ENCODE peak calls at places on chromosomes 3 and 15, in five cellular contexts. D is K562, M is HepG2, T is H1, X is GM12878. A is an unnamed sample.
A peak's percentile ranks its signal among the peaks of the same experiment; 100 is the strongest.

GRCh38 chr3:69669070-69669469 is 70.2 kb upstream of the MITF start:
- DNase-seq in M (no peak), T (no peak), D (no peak), X (no peak), A (no peak)

GRCh38 chr3:78919021-78919755 is 848.6 kb downstream of the ROBO1 start:
- DNase-seq in X (peak; percentile 71), T (no peak), D (no peak), M (peak; percentile 73), A (no peak)

GRCh38 chr3:51975857-51976549 is 1.1 kb downstream of the ABHD14A start:
- DNase-seq in M (peak; percentile 50), T (peak; percentile 80), D (peak; percentile 66), X (no peak), A (peak; percentile 89)

GRCh38 chr3:147089286-147089685 is 317.1 kb downstream of the ZIC4 start:
- DNase-seq in X (no peak), D (no peak), M (no peak), T (no peak), A (no peak)

GRCh38 chr3:54596087-54596486 is 331.8 kb downstream of the LRTM1 start:
- DNase-seq in X (no peak), M (no peak), T (no peak), D (no peak), A (no peak)

GRCh38 chr3:30596161-30596560 is 10.2 kb upstream of the TGFBR2 start:
- DNase-seq in X (no peak), M (no peak), T (no peak), D (no peak), A (no peak)

GRCh38 chr3:29128004-29128403 is 152.9 kb upstream of the RBMS3 start:
- DNase-seq in T (no peak), M (no peak), D (no peak), X (no peak), A (peak; percentile 7)

GRCh38 chr15:90571063-90571541 is 41.4 kb downstream of the CRTC3 start:
- DNase-seq in D (peak; percentile 44), X (no peak), T (no peak), M (no peak), A (no peak)

GRCh38 chr3:43770426-43771103 is 79.8 kb downstream of the ABHD5 start:
- DNase-seq in D (peak; percentile 92), M (no peak), T (no peak), X (no peak), A (peak; percentile 85)

GRCh38 chr3:154181127-154181691 is 60.0 kb downstream of the ARHGEF26 start:
- DNase-seq in M (no peak), D (no peak), X (no peak), T (no peak), A (peak; percentile 32)

GRCh38 chr3:81105761-81106160 is 655.7 kb downstream of the GBE1 start:
- DNase-seq in M (no peak), D (no peak), T (no peak), X (no peak), A (no peak)

GRCh38 chr3:38039899-38040261 is 872 bp downstream of the DLEC1 start:
- DNase-seq in X (peak; percentile 16), D (no peak), T (peak; percentile 55), M (no peak), A (no peak)

GRCh38 chr3:134082582-134082981 is 52.9 kb upstream of the SLCO2A1 start:
- DNase-seq in T (no peak), D (no peak), X (no peak), M (no peak), A (no peak)

GRCh38 chr15:40790723-40791122 is 16.2 kb upstream of the ZFYVE19 start:
- DNase-seq in D (no peak), X (no peak), M (no peak), T (no peak), A (no peak)

GRCh38 chr15:57941816-57942215 is 123.7 kb downstream of the ALDH1A2 start:
- DNase-seq in D (no peak), X (no peak), T (no peak), M (no peak), A (no peak)

GRCh38 chr15:27573800-27574485 is 525.2 kb downstream of the OCA2 start:
- DNase-seq in D (no peak), X (no peak), T (no peak), M (no peak), A (peak; percentile 30)

GRCh38 chr3:158420654-158421396 is 150.2 kb upstream of the MLF1 start:
- DNase-seq in T (no peak), D (no peak), M (no peak), X (peak; percentile 71), A (no peak)

GRCh38 chr3:8816106-8816505 is 46.7 kb upstream of the OXTR start:
- DNase-seq in D (no peak), T (no peak), M (no peak), X (no peak), A (no peak)

GRCh38 chr3:136604961-136605360 is 147.2 kb downstream of the STAG1 start:
- DNase-seq in D (no peak), X (no peak), M (no peak), T (no peak), A (no peak)

GRCh38 chr3:155302476-155302875 is 9.0 kb upstream of the STRIT1 start:
- DNase-seq in X (no peak), T (no peak), D (no peak), M (no peak), A (no peak)

GRCh38 chr15:31444844-31445243 is 118.2 kb downstream of the KLF13 start:
- DNase-seq in D (no peak), M (no peak), X (no peak), T (no peak), A (no peak)

GRCh38 chr3:133896002-133896761 is 500 bp upstream of the RAB6B start:
- DNase-seq in T (no peak), X (no peak), M (no peak), D (no peak), A (no peak)

GRCh38 chr15:39312984-39313383 is 267.9 kb upstream of the THBS1 start:
- DNase-seq in T (no peak), D (peak; percentile 10), X (no peak), M (peak; percentile 77), A (no peak)

GRCh38 chr15:40307421-40308165 is at the start of gene PLCB2:
- DNase-seq in D (peak; percentile 52), T (no peak), M (peak; percentile 14), X (peak; percentile 16), A (no peak)

GRCh38 chr15:81000144-81000625 is 538 bp upstream of the TLNRD1 start:
- DNase-seq in M (peak; percentile 27), X (no peak), D (no peak), T (no peak), A (no peak)

GRCh38 chr3:191869738-191870418 is 408.9 kb downstream of the PYDC2 start:
- DNase-seq in X (no peak), M (no peak), D (no peak), T (no peak), A (no peak)

GRCh38 chr15:39153718-39154117 is 427.2 kb upstream of the THBS1 start:
- DNase-seq in T (no peak), M (no peak), X (no peak), D (no peak), A (no peak)

GRCh38 chr15:28912422-28912821 is 26.6 kb downstream of the APBA2 start:
- DNase-seq in D (no peak), M (no peak), T (no peak), X (no peak), A (peak; percentile 71)

GRCh38 chr3:11810276-11810675 is 36.4 kb downstream of the TAMM41 start:
- DNase-seq in T (no peak), M (no peak), D (no peak), X (no peak), A (no peak)

GRCh38 chr3:180340395-180340794 is 261.6 kb upstream of the TTC14 start:
- DNase-seq in D (no peak), M (no peak), X (no peak), T (no peak), A (no peak)

GRCh38 chr3:124707667-124708066 is 22.6 kb upstream of the UMPS start:
- DNase-seq in T (no peak), D (no peak), X (no peak), M (no peak), A (no peak)

GRCh38 chr15:90557651-90558084 is 27.9 kb downstream of the CRTC3 start:
- DNase-seq in D (no peak), T (no peak), M (no peak), X (no peak), A (peak; percentile 58)

DNA sequence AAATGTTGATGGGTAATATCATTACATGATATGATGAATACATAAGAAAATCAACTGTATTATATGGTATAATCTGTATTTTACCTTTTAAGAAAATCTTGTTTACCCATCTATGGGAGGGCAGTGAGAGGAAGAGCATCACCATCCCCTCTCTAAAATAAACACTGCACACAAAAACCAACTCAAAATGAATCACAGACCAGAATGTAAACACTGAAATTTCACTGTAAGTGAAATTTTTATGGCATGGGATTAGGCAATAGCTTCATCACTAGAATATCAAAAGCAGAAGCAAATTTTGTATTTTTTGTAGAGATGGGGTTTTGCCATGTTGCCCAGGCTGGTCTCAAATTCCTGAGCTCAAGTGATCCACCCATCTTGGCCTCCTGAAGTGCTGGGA is 26.2 kb downstream of the IFT80 start:
- DNase-seq in T (no peak), X (no peak), M (no peak), D (no peak), A (no peak)
- TF ChIP-seq GABPA in T (no peak), X (no peak), M (no peak), D (no peak), A (no peak)

GRCh38 chr3:143330316-143330868 is 210.8 kb downstream of the CHST2 start:
- DNase-seq in M (no peak), T (no peak), X (no peak), D (no peak), A (no peak)
- TF ChIP-seq RFX5 in M (no peak), T (no peak), X (no peak), D (no peak), A (no peak)

GRCh38 chr3:12903000-12903800 is 61.8 kb upstream of the RPL32 start:
- DNase-seq in M (no peak), T (no peak), X (no peak), D (no peak), A (no peak)
- TF ChIP-seq GABPA in M (no peak), T (no peak), X (no peak), D (no peak), A (no peak)

GRCh38 chr3:65787827-65788226 is 250.9 kb downstream of the MAGI1 start:
- DNase-seq in X (no peak), T (no peak), M (no peak), D (no peak), A (no peak)

GRCh38 chr3:65783117-65783516 is 255.6 kb downstream of the MAGI1 start:
- DNase-seq in M (no peak), T (no peak), X (no peak), D (no peak), A (no peak)

GRCh38 chr3:65786891-65787290 is 251.8 kb downstream of the MAGI1 start:
- DNase-seq in X (no peak), D (no peak), M (no peak), T (no peak), A (no peak)

GRCh38 chr3:65787340-65787739 is 251.4 kb downstream of the MAGI1 start:
- DNase-seq in M (no peak), D (no peak), T (no peak), X (no peak), A (no peak)

DNA sequence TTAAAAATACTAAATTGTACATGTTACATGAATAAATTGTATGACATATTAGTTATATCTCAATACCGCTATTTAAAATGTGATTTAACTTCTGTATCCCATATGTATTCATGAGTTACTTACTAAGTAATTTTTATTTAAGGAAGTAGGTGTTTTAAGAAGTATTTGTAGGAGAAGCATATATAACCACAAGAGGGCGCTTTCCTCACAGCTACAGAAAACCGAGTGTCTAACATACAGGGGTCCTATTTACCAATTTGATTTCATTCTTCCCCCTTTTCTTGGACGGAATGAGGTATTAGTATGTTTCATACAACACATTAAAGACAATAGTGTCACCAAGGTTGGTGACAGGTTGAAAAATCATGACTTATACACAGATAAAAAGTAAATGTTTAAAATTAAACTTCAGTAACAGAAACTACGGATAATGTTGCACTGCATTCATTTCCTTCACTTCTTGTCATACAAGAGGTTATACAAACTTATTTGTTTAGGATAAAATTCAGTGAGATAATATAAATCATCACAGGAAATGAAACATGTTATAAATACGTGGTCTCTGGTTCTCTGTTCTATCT is 253.6 kb downstream of the MAGI1 start:
- DNase-seq in M (peak; percentile 41), D (peak; percentile 24), X (no peak), T (no peak), A (peak; percentile 57)
- TF ChIP-seq RFX5 in M (no peak), D (no peak), X (no peak), T (no peak), A (no peak)